ENCODE peak calls at places on chromosomes 13 and 19, in four cellular contexts. M is K562, N is HepG2, R is GM12878. J is an unnamed sample.

GRCh38 chr19:10219678-10220077 is 11.5 kb downstream of the S1PR2 start:
- DNase-seq in M (peak; percentile 44), N (peak; percentile 79), R (peak; percentile 88), J (no peak)

GRCh38 chr19:47357788-47358680 is 8.9 kb downstream of the DHX34 start:
- DNase-seq in M (no peak), N (peak; percentile 22), R (no peak), J (peak; percentile 49)

GRCh38 chr13:113837554-113838355 is 26.1 kb downstream of the GAS6 start:
- DNase-seq in M (peak; percentile 52), N (peak; percentile 55), R (no peak), J (peak; percentile 62)

GRCh38 chr13:71378992-71379905 is 487.8 kb downstream of the DACH1 start:
- DNase-seq in M (no peak), N (no peak), R (no peak), J (no peak)

GRCh38 chr19:4966591-4966990 is 2.3 kb upstream of the KDM4B start:
- DNase-seq in M (no peak), N (no peak), R (no peak), J (no peak)

GRCh38 chr19:32519023-32519422 is 62.0 kb upstream of the PDCD5 start:
- DNase-seq in M (no peak), N (no peak), R (no peak), J (no peak)

GRCh38 chr19:3257071-3257470 is 32.6 kb downstream of the CELF5 start:
- DNase-seq in M (no peak), N (no peak), R (no peak), J (no peak)

GRCh38 chr19:4582980-4583842 is 23.7 kb upstream of the SEMA6B start:
- DNase-seq in M (no peak), N (peak; percentile 78), R (no peak), J (no peak)

GRCh38 chr19:31316201-31316951 is 32.9 kb downstream of the TSHZ3 start:
- DNase-seq in M (no peak), N (no peak), R (no peak), J (no peak)

GRCh38 chr13:19720039-19720438 is 62.7 kb downstream of the PSPC1 start:
- DNase-seq in M (no peak), N (no peak), R (no peak), J (no peak)

GRCh38 chr19:13985771-13986347 is 20.3 kb downstream of the RFX1 start:
- DNase-seq in M (no peak), N (no peak), R (no peak), J (no peak)

GRCh38 chr13:46040763-46041162 is 11.8 kb downstream of the ZC3H13 start:
- DNase-seq in M (no peak), N (no peak), R (no peak), J (no peak)

GRCh38 chr19:6693681-6694080 is 23.7 kb upstream of the TNFSF14 start:
- DNase-seq in M (peak; percentile 74), N (peak; percentile 36), R (no peak), J (no peak)

GRCh38 chr13:109733550-109733949 is 52.8 kb downstream of the IRS2 start:
- DNase-seq in M (no peak), N (no peak), R (no peak), J (no peak)

GRCh38 chr19:22619371-22619770 is 14.8 kb upstream of the ZNF492 start:
- DNase-seq in M (no peak), N (no peak), R (no peak), J (no peak)

GRCh38 chr19:19502281-19502680 is 13.1 kb downstream of the TSSK6 start:
- DNase-seq in M (no peak), N (no peak), R (no peak), J (no peak)

GRCh38 chr19:3324405-3324856 is 42.0 kb upstream of the NFIC start:
- DNase-seq in M (peak; percentile 85), N (peak; percentile 52), R (no peak), J (peak; percentile 57)

GRCh38 chr13:45807520-45808099 is 43.9 kb downstream of the SIAH3 start:
- DNase-seq in M (peak; percentile 21), N (peak; percentile 60), R (peak; percentile 8), J (peak; percentile 43)

GRCh38 chr13:79393564-79394249 is 12.3 kb downstream of the RBM26 start:
- DNase-seq in M (no peak), N (peak; percentile 93), R (no peak), J (no peak)

GRCh38 chr19:50820549-50821247 is 2.9 kb downstream of the KLK1 start:
- DNase-seq in M (peak; percentile 87), N (no peak), R (peak; percentile 21), J (no peak)

GRCh38 chr19:45528744-45529453 is 21.6 kb downstream of the VASP start:
- DNase-seq in M (peak; percentile 77), N (no peak), R (no peak), J (no peak)

GRCh38 chr19:31448221-31448657 is 99.0 kb upstream of the TSHZ3 start:
- DNase-seq in M (no peak), N (no peak), R (no peak), J (peak; percentile 32)

GRCh38 chr19:29881386-29881785 is 60.7 kb upstream of the URI1 start:
- DNase-seq in M (no peak), N (no peak), R (no peak), J (no peak)

GRCh38 chr19:1825909-1826556 is 14.0 kb upstream of the ATP8B3 start:
- DNase-seq in M (peak; percentile 86), N (peak; percentile 48), R (no peak), J (peak; percentile 62)

GRCh38 chr13:110312669-110313031 is 5.6 kb downstream of the COL4A2 start:
- DNase-seq in M (no peak), N (no peak), R (no peak), J (no peak)

GRCh38 chr19:29117926-29118325 is 95.0 kb downstream of the UQCRFS1 start:
- DNase-seq in M (no peak), N (no peak), R (no peak), J (no peak)

DNA sequence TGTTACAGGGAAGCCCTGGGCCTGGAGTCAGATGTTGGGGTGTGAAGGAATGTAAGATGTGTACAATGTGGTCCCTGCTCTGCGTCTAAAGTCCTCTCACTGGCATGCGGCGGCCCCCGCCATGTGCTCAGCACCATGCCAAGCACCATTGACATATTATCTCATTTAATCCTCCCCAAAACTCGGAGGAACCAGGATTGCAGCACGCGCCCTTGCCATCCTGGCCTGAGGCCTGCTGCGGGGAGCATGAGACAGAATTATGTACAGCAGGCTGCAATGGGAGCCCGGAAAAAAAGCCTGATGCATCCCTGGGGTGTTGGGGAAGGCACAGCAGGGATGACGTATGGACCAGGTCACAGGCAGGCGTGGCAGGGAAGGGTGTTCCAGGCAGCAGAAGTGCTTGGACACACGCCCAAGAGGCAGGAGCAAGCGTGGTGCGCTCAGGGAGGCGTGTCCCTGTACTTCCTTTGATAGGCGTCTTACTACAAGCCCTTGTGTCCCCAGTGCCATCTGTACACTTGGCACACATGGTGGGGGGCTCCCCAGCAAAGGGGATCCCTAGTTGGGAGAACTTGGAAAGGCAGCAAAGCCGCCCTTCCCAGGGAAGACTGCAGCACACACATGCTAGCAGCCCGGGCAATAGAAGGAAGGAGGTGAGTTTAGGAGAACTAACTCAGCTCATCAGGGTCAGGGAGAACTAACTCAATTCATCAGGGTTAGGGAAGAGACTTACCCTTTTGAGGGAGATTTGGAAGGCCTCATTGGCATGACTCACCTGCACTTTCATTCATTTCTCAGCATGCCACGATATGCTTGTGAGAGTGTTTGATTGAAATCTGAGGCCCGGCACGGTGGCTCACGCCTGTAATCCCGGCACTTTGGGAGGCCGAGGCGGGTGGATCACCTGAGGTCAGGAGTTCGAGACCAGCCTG is 3.5 kb downstream of the EVI5L start:
- DNase-seq in M (peak; percentile 38), N (peak; percentile 29), R (no peak), J (no peak)
- TF ChIP-seq ESRRA in M (no peak), N (no peak), R (no peak), J (no peak)

GRCh38 chr13:99265823-99266426 is 7.7 kb upstream of the GPR18 start:
- DNase-seq in M (peak; percentile 30), N (peak; percentile 46), R (no peak), J (peak; percentile 18)

GRCh38 chr13:99264053-99264452 is 5.9 kb upstream of the GPR18 start:
- DNase-seq in M (no peak), N (no peak), R (no peak), J (no peak)

GRCh38 chr13:99265162-99265822 is 7.1 kb upstream of the GPR18 start:
- DNase-seq in M (no peak), N (no peak), R (no peak), J (no peak)

GRCh38 chr13:99261040-99261439 is 2.9 kb upstream of the GPR18 start:
- DNase-seq in M (no peak), N (peak; percentile 83), R (no peak), J (no peak)

GRCh38 chr13:99263386-99263785 is 5.2 kb upstream of the GPR18 start:
- DNase-seq in M (no peak), N (no peak), R (no peak), J (no peak)
- TF ChIP-seq POLR2A in M (no peak), N (no peak), R (no peak), J (no peak)

GRCh38 chr19:8340341-8341096 is 2.5 kb downstream of the KANK3 start:
- DNase-seq in M (peak; percentile 50), N (no peak), R (no peak), J (no peak)
- TF ChIP-seq ESRRA in M (no peak), N (no peak), R (no peak), J (no peak)

DNA sequence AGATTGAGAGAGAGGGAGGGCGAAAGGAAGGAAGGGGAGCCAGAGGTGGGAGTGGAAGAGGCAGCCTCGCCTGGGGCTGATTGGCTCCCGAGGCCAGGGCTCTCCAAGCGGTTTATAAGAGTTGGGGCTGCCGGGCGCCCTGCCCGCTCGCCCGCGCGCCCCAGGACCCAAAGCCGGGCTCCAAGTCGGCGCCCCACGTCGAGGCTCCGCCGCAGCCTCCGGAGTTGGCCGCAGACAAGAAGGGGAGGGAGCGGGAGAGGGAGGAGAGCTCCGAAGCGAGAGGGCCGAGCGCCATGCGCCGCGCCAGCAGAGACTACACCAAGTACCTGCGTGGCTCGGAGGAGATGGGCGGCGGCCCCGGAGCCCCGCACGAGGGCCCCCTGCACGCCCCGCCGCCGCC is at the start of gene TNFSF11:
- DNase-seq in M (no peak), N (no peak), R (no peak), J (no peak)
- TF ChIP-seq POLR2A in M (no peak), N (no peak), R (peak; percentile 24), J (no peak)